ENCODE peak calls at places on chromosomes 6 and 20, in four cellular contexts. U is lung, N is H9, F is upper lobe of right lung. R is an unnamed sample.

GRCh38 chr20:2112910-2113309 is 11.3 kb downstream of the STK35 start:
- DNase-seq in F (no peak), U (no peak), N (no peak), R (no peak)

GRCh38 chr20:58824843-58825242 is 25.9 kb downstream of the GNAS-AS1 start:
- DNase-seq in F (no peak), U (no peak), N (no peak), R (no peak)

GRCh38 chr20:16613954-16614353 is 40.7 kb upstream of the KIF16B start:
- DNase-seq in U (no peak), F (no peak), N (no peak), R (no peak)

GRCh38 chr20:25272223-25273000 is 24.5 kb downstream of the PYGB start:
- DNase-seq in N (no peak), U (no peak), F (peak), R (no peak)

GRCh38 chr20:63054103-63054474 is 47.3 kb upstream of the BHLHE23 start:
- DNase-seq in U (no peak), N (no peak), F (peak), R (no peak)

GRCh38 chr20:24879875-24880274 is 69.2 kb upstream of the CST7 start:
- DNase-seq in N (no peak), U (no peak), F (no peak), R (no peak)

GRCh38 chr20:18031888-18032509 is 25.7 kb downstream of the OVOL2 start:
- DNase-seq in U (no peak), F (no peak), N (no peak), R (no peak)

GRCh38 chr20:55893031-55893430 is 112.3 kb downstream of the CBLN4 start:
- DNase-seq in U (no peak), N (no peak), F (no peak), R (no peak)

GRCh38 chr6:167742719-167743303 is 83.9 kb upstream of the AFDN start:
- DNase-seq in F (no peak), N (no peak), U (no peak), R (no peak)

GRCh38 chr20:48831702-48832422 is 4.1 kb upstream of the PREX1 start:
- DNase-seq in F (no peak), N (no peak), U (no peak), R (no peak)

GRCh38 chr6:121791396-121792315 is 356.2 kb downstream of the GJA1 start:
- DNase-seq in N (peak), F (no peak), U (no peak), R (no peak)

GRCh38 chr6:24936641-24937317 is 1.0 kb upstream of the RIPOR2 start:
- DNase-seq in F (no peak), U (no peak), N (no peak), R (peak)

GRCh38 chr20:63337786-63338420 is 23.2 kb downstream of the CHRNA4 start:
- DNase-seq in F (no peak), N (no peak), U (no peak), R (no peak)

GRCh38 chr6:48085131-48085741 is 25.8 kb downstream of the PTCHD4 start:
- DNase-seq in U (no peak), N (no peak), F (no peak), R (no peak)

GRCh38 chr6:125285353-125285752 is 16.4 kb downstream of the HDDC2 start:
- DNase-seq in F (no peak), U (no peak), N (no peak), R (no peak)

GRCh38 chr20:14775778-14776177 is 438.4 kb upstream of the FLRT3 start:
- DNase-seq in U (no peak), F (no peak), N (no peak), R (no peak)

GRCh38 chr6:90468080-90468479 is 118.8 kb downstream of the MAP3K7 start:
- DNase-seq in N (no peak), F (no peak), U (no peak), R (no peak)

GRCh38 chr20:34222208-34222607 is 19.0 kb upstream of the ASIP start:
- DNase-seq in U (no peak), N (no peak), F (no peak), R (peak)

GRCh38 chr20:32585011-32585518 is at the start of gene NOL4L:
- DNase-seq in U (no peak), N (no peak), F (no peak), R (no peak)

GRCh38 chr20:50191065-50191565 is 485 bp downstream of the CEBPB start:
- DNase-seq in N (no peak), F (peak), U (no peak), R (peak)

GRCh38 chr20:37276494-37277252 is 12.8 kb upstream of the MANBAL start:
- DNase-seq in F (no peak), N (no peak), U (no peak), R (peak)

GRCh38 chr6:13454286-13455221 is 32.8 kb downstream of the GFOD1 start:
- DNase-seq in N (no peak), F (peak), U (peak), R (peak)
- TF ChIP-seq CTCF in N (no peak), F (peak), U (no peak), R (no peak)

GRCh38 chr6:70668499-70668812 is 773 bp downstream of the SMAP1 start:
- DNase-seq in F (no peak), N (no peak), U (no peak), R (no peak)

GRCh38 chr6:70667711-70668498 is at the start of gene SMAP1:
- DNase-seq in F (peak), N (peak), U (peak), R (peak)

GRCh38 chr6:70666726-70667125 is 957 bp upstream of the SMAP1 start:
- DNase-seq in U (no peak), N (no peak), F (no peak), R (peak)

GRCh38 chr6:70667256-70667710 is 400 bp upstream of the SMAP1 start:
- DNase-seq in F (no peak), N (no peak), U (no peak), R (no peak)

DNA sequence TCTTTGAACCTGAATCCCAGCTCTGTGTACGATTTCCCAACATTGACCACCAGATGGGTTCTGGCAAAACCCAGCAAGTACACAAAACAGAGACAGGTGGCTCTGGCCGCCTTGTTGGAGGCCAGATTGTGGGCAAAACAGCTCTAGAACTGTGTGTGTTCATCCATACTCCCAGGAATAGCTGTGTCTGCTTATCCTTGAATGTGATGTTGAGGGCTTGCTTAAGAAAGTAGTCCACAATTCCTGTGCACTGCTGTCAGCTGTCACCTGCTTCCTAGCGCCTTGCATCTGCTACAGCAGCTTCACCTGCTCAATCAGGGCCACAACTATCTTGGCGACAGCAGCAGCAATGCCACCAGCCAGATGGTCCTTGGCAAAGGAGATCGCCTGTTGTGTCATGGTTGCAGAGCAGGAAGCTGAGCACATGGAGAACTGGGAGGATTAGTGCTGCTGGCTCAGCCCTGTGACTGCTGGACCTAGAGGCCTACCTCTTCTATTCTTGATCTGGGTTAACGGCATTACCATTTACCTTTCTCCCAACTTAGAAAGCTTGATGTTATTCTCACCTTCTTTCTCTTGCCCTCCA is 3.7 kb upstream of the SMAP1 start:
- DNase-seq in N (no peak), F (no peak), U (no peak), R (no peak)
- TF ChIP-seq CTCF in N (no peak), F (no peak), U (no peak), R (no peak)

GRCh38 chr6:110618591-110619267 is 142.3 kb upstream of the SLC22A16 start:
- DNase-seq in F (no peak), U (no peak), N (no peak), R (no peak)
- TF ChIP-seq CTCF in F (peak), U (no peak), N (peak), R (no peak)

DNA sequence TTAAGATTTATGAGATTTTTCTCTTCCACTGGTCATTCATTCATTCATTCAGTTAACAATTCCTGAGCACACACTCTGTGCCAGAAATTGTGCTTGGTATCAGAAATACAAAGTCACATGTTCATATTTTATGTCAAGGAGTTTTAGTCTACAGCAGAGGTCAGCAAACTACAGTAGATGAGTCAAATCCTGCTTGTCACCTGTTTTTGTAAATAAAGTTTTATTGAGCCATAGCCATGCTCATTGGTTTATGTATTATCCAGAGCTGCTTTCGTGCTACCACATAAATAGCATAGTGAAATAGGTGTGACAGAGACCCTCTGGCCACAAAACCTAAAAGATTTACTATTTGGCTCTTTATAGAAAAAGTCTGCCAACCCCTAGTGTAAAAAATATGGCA is 46.8 kb downstream of the THEMIS start:
- DNase-seq in F (no peak), U (no peak), N (no peak), R (no peak)
- TF ChIP-seq CTCF in F (no peak), U (no peak), N (no peak), R (no peak)

DNA sequence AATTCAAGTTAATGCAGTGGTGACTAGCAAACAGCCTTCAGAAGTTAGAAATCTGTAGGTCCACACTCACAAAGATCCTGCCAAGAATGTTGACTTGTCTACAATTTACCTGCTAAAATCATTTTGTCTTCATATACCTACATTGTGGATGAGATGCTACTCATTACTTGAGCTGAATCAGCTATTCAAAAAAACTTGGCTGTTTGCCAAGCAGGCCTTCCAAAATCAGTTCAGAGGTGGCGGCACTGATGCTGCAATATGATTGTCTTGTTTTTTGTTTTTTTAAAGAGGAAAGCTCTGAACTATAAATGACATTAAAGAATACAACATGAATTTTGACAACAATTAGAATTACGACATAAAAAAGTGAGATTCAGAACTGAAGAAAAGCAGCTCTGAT is 354.7 kb upstream of the KHDRBS2 start:
- DNase-seq in U (no peak), N (no peak), F (no peak), R (no peak)
- TF ChIP-seq CTCF in U (no peak), N (no peak), F (no peak), R (no peak)

GRCh38 chr6:39841291-39841690 is 49.1 kb downstream of the DAAM2 start:
- DNase-seq in F (no peak), N (peak), U (peak), R (no peak)

GRCh38 chr6:39841923-39842322 is 49.7 kb downstream of the DAAM2 start:
- DNase-seq in F (no peak), N (no peak), U (peak), R (no peak)

GRCh38 chr6:39840781-39841180 is 48.6 kb downstream of the DAAM2 start:
- DNase-seq in F (no peak), U (no peak), N (no peak), R (no peak)

GRCh38 chr6:39844866-39845265 is 52.7 kb downstream of the DAAM2 start:
- DNase-seq in U (no peak), N (no peak), F (no peak), R (no peak)

DNA sequence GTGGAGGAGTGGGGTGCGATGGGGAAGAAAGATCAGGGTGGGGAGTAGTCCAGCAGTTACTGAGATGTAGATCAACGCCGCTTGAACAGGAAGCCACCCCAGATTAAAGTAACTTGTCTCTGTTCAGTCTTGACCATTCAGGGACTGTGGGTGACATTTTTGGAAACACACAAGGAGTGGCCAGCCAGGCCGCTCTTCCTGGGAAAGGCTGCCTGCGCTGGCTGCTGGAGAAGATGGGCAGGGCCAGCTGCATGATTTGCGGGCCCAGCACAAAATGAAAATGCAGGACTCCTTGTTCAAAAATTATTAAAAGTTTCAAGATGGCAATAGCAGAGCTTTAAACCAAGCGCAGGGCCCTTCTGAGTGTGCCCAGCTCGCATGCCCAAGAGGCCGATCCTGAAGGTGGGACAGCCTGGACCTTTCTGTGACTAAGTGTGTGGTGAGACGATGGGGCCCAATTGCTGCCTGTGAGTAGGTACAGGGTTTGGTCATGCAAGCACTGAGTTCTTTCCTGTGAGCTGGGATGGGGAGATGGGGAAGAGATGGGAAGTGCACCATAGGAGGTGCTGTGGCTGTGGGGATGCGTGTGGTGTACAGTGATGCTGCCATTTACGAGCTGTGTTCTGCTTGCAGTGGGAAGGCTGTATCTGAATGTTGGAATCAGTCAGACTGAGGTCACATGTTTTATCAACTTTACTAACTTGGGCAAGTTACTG is 51.3 kb downstream of the DAAM2 start:
- DNase-seq in U (no peak), N (no peak), F (no peak), R (no peak)
- TF ChIP-seq CTCF in U (no peak), N (peak), F (no peak), R (no peak)

GRCh38 chr6:32967151-32968091 is 973 bp upstream of the BRD2 start:
- DNase-seq in N (peak), F (no peak), U (no peak), R (no peak)
- TF ChIP-seq CTCF in N (peak), F (peak), U (peak), R (peak)

GRCh38 chr6:95352064-95352463 is 225.3 kb upstream of the MANEA start:
- DNase-seq in F (no peak), U (no peak), N (no peak), R (no peak)
- TF ChIP-seq CTCF in F (no peak), U (no peak), N (peak), R (no peak)